ENCODE peak calls at places on chromosomes 16 and 17, in six cellular contexts. B is CD8-positive, alpha-beta T cell; Y is fibroblast of lung; K is neural crest cell; A is lower lobe of right lung; X is activated B cell treated with CpG ODN at 0.5 μM for 24 hours. Z is an unnamed sample.

GRCh38 chr16:69240336-69240735 is 53.4 kb downstream of the SNTB2 start:
- DNase-seq in B (no peak), Y (peak), K (no peak), A (no peak), X (no peak), Z (no peak)

GRCh38 chr16:67430504-67431076 is 331 bp upstream of the HSD11B2 start:
- DNase-seq in B (no peak), Y (no peak), K (no peak), A (peak), X (peak), Z (no peak)

GRCh38 chr16:84138824-84139627 is 6.0 kb downstream of the HSDL1 start:
- DNase-seq in B (no peak), Y (peak), K (no peak), A (peak), X (no peak), Z (no peak)

GRCh38 chr17:53837131-53837530 is 14.4 kb downstream of the KIF2B start:
- DNase-seq in B (no peak), Y (peak), K (no peak), A (no peak), X (no peak), Z (no peak)

GRCh38 chr17:44778656-44779210 is 19.9 kb downstream of the ADAM11 start:
- DNase-seq in B (no peak), Y (no peak), K (no peak), A (no peak), X (no peak), Z (no peak)

GRCh38 chr16:65547799-65548446 is 426.1 kb upstream of the CDH11 start:
- DNase-seq in B (no peak), Y (peak), K (no peak), A (no peak), X (no peak), Z (no peak)

GRCh38 chr17:21287703-21288449 is 3.4 kb downstream of the MAP2K3 start:
- DNase-seq in B (peak), Y (peak), K (no peak), A (peak), X (peak), Z (no peak)

GRCh38 chr16:20610192-20610891 is 34.2 kb upstream of the ACSM2B start:
- DNase-seq in B (no peak), Y (no peak), K (no peak), A (peak), X (no peak), Z (no peak)

GRCh38 chr17:2854662-2855061 is 58.4 kb downstream of the RAP1GAP2 start:
- DNase-seq in B (no peak), Y (no peak), K (no peak), A (no peak), X (no peak), Z (no peak)

DNA sequence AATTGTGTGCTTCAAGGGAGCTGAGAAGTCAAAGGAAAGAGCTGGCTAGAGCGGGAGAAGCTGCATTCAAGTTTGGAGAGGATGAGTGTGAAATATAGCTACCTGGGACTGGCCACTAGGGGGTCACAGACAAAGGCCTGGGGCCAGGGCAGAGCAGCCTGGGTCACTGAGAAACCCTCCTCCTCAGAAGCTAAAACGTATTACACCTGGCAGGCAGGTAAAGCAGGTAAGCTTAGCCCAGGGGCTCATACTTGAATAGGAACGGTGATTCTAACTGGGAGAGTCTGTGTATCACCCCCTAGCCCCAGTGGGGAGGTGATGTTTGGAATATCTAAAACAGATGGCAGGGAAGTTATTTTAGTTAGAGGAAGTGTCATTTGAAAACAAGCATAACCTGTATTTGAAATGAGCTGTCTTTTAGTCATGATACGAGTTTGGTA is 6.8 kb downstream of the KRT37 start:
- DNase-seq in B (no peak), Y (no peak), K (no peak), A (no peak), X (no peak), Z (no peak)
- TF ChIP-seq CTCF in B (no peak), Y (no peak), K (peak), A (peak), X (no peak), Z (peak)

GRCh38 chr17:72056727-72057290 is 64.0 kb upstream of the SOX9 start:
- DNase-seq in B (no peak), Y (no peak), K (no peak), A (no peak), X (no peak), Z (no peak)
- TF ChIP-seq CTCF in B (no peak), Y (no peak), K (no peak), A (no peak), X (no peak), Z (peak)

GRCh38 chr16:54954220-54954619 is 23.6 kb downstream of the IRX5 start:
- DNase-seq in B (no peak), Y (no peak), K (no peak), A (no peak), X (no peak), Z (no peak)

GRCh38 chr16:54962045-54962444 is 31.4 kb downstream of the IRX5 start:
- DNase-seq in B (no peak), Y (no peak), K (no peak), A (no peak), X (no peak), Z (no peak)

GRCh38 chr16:54955757-54956156 is 25.1 kb downstream of the IRX5 start:
- DNase-seq in B (no peak), Y (no peak), K (no peak), A (no peak), X (no peak), Z (no peak)

GRCh38 chr16:54952195-54952594 is 21.5 kb downstream of the IRX5 start:
- DNase-seq in B (no peak), Y (peak), K (no peak), A (no peak), X (no peak), Z (no peak)

DNA sequence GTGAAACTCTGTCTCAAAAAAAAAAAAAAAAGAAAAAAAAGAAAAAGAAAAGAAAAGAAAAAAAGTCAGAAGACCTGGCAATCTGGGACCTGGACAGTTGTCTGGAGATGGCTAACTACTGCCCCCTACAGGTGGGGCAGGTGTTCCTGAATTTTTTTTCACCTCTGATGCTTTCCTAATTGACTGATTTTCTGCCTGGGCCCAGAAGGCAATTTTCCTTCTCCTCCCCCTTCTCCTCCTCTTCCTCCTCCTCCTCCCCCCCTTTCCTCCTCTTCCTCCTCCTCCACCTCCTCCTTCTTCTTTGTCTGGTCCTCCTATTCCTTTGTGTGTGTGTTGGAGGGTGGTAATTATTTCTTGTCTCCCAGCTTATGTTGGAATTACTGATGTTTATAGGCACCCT is 26.7 kb downstream of the IRX5 start:
- DNase-seq in B (no peak), Y (no peak), K (no peak), A (no peak), X (no peak), Z (no peak)
- TF ChIP-seq CTCF in B (no peak), Y (peak), K (peak), A (peak), X (no peak), Z (peak)

GRCh38 chr16:62077998-62078397 is 41.8 kb upstream of the CDH8 start:
- DNase-seq in B (no peak), Y (no peak), K (peak), A (no peak), X (no peak), Z (no peak)
- TF ChIP-seq CTCF in B (no peak), Y (no peak), K (peak), A (peak), X (no peak), Z (no peak)

GRCh38 chr17:79356839-79357447 is 253.9 kb downstream of the RBFOX3 start:
- DNase-seq in B (no peak), Y (no peak), K (no peak), A (no peak), X (no peak), Z (no peak)
- TF ChIP-seq CTCF in B (no peak), Y (no peak), K (no peak), A (no peak), X (no peak), Z (no peak)

DNA sequence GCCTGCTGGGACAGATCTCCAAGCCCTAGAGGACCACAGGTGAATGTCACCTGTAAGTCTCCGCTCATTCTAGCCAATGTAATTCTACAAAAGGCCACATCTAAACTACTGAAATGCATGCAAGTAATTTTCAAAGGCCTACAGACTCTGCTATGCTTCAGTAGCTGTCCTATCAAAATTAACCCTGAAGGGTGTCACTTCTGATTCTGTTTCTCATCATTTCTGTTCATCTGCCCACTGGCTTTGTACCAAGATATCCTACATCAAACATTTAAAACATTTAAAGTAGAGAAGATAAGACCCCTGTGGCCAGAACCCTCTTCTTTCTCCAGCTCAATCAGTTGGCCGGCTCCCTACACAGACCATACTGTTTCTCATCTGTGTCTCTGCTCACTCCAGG is 21.5 kb downstream of the PHF12 start:
- DNase-seq in B (no peak), Y (no peak), K (no peak), A (no peak), X (no peak), Z (no peak)
- TF ChIP-seq CTCF in B (no peak), Y (no peak), K (no peak), A (no peak), X (no peak), Z (no peak)

GRCh38 chr16:81585785-81586184 is 141.2 kb downstream of the CMIP start:
- DNase-seq in B (no peak), Y (no peak), K (no peak), A (no peak), X (no peak), Z (no peak)
- TF ChIP-seq CTCF in B (no peak), Y (peak), K (peak), A (peak), X (no peak), Z (peak)

DNA sequence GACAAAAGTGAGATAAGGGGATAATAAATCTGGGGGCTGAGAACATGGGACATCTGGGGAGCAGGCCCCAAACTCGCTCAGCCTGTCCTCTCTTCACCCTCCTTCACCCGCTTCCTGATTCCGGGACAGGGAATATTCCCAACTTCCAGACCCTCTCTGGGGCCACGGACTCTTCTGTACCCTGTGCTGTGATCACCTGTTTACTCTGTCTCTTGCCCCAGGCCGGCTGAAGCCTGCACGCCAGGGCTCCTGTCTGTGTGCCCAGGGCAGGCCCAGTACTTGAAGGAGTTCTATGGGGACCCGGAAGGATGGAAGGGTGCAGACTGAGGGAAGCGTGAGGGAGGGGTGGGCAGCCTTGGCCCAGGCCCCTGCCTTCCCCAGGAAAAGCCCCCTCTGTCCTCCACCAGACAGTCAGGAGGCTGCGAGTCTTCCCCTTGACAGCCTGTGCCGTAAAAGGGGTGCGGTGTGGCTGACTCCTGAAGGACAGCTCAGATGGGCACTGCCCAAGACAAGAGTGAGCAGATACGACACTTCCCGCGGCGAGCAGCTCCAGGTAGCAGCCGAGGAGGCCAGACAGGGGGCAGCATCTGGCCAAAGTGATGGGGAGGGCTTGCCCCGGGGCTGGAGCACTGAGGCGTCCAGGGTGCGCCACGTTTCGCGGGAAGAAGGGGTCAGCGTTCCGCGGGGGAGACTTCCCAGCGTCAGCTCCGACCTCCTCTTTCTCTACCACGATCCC is 1.0 kb upstream of the CCNF start:
- DNase-seq in B (no peak), Y (peak), K (peak), A (no peak), X (no peak), Z (no peak)
- TF ChIP-seq CTCF in B (no peak), Y (peak), K (no peak), A (no peak), X (no peak), Z (no peak)

GRCh38 chr16:89170346-89171215 is 967 bp upstream of the CDH15 start:
- DNase-seq in B (no peak), Y (no peak), K (no peak), A (peak), X (no peak), Z (no peak)

GRCh38 chr16:89169778-89170177 is 1.8 kb upstream of the CDH15 start:
- DNase-seq in B (no peak), Y (no peak), K (no peak), A (no peak), X (no peak), Z (no peak)

GRCh38 chr16:89167425-89167941 is 4.1 kb upstream of the CDH15 start:
- DNase-seq in B (peak), Y (peak), K (peak), A (peak), X (peak), Z (peak)

GRCh38 chr16:89166696-89167424 is 4.7 kb upstream of the CDH15 start:
- DNase-seq in B (no peak), Y (no peak), K (no peak), A (no peak), X (no peak), Z (no peak)

DNA sequence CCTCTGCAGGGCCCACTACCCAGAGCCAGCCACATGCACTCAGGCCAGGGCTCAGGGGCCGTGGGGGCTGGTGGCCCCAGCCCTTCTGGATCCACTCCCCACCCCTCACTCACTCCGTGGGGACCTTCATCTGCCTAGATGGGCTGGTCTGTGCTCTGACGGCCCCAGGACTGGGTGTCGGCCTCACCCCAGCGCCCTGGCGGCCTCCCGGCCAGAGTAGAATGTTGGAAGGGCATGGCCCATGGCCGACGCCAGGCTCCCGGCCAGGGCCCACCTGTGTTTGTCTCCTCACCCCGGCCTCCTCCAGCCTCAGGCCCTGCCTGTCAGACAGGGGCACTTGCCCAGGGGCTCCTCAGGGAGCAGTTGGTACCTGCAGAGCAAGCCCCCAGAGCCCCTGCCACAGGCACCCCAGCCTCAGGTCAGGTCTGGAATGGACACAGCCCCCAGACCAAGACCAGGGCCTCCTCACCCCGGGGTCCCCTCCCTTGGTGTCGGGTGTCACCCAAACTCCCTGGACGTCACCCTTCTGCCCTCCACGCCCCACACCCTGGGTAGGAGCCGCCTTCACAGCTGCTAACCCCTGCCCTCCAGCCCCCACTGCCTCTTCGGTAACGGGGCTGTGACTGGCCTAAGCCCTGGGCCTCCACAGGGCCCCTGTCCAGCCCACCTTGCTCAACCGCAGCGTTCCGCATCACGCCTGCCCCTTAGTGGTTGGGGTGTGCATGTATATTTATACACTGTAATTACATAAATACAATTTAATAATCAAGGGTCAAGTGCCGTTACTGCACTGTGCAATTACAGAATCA is 3.0 kb upstream of the CDH15 start:
- DNase-seq in B (no peak), Y (no peak), K (no peak), A (no peak), X (no peak), Z (no peak)
- TF ChIP-seq CTCF in B (no peak), Y (no peak), K (no peak), A (no peak), X (no peak), Z (no peak)

DNA sequence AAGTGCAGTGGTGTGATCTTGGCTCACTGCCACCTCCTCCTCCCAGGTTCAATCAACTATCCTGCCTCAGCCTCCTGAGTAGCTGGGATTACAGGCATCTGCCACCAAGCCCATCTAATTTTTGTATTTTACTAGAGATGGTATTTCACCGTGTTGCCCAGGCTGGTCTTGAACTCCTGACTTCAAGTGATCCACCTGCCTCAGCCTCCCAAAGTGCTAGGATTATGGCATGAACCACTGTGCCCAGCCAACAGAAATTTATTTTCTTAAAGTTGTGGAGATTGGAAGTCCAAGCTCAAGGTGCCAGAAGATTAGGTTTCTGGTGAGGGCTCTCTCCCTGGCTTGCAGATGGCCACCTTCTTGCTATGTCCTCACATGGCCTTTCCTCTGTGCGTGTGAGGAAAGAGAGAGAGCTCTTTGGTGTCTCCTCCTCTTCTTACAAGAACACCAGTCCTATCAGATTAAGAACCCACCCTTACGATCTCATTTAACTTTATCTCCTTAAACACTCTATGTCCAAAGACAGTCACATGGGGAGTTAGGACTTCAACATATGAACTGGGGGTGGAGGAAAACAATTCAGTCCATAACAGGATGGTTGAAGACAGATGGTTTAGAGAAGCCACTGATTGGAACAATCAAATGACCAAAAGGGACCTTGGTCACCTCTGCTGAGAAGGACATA is 31.8 kb downstream of the C16orf82 start:
- DNase-seq in B (no peak), Y (no peak), K (no peak), A (no peak), X (no peak), Z (no peak)
- TF ChIP-seq CTCF in B (no peak), Y (no peak), K (no peak), A (no peak), X (no peak), Z (no peak)

Z was measured in D721Med.